ENCODE peak calls at places on chromosomes 12 and 14, in five cellular contexts. K, B, N, G and U are unnamed samples.

GRCh38 chr14:23513466-23514008 is 38.0 kb downstream of the ZFHX2 start:
- DNase-seq in K (no peak), B (no peak), N (no peak), G (no peak), U (no peak)

GRCh38 chr14:61601923-61602732 is 93.2 kb upstream of the HIF1A start:
- DNase-seq in K (no peak), B (no peak), N (no peak), G (no peak), U (no peak)

GRCh38 chr14:37901978-37902377 is 305.7 kb upstream of the SSTR1 start:
- DNase-seq in K (peak), B (peak), N (no peak), G (no peak), U (no peak)

GRCh38 chr12:104025771-104026170 is 24.2 kb downstream of the GLT8D2 start:
- DNase-seq in K (no peak), B (no peak), N (no peak), G (peak), U (no peak)

GRCh38 chr12:104182144-104182543 is 33.4 kb upstream of the TXNRD1 start:
- DNase-seq in K (peak), B (peak), N (no peak), G (no peak), U (no peak)

GRCh38 chr12:46084666-46085631 is 94.6 kb upstream of the SCAF11 start:
- DNase-seq in K (no peak), B (no peak), N (no peak), G (peak), U (no peak)

GRCh38 chr12:56274299-56274698 is 7.6 kb downstream of the COQ10A start:
- DNase-seq in K (no peak), B (no peak), N (no peak), G (no peak), U (no peak)

GRCh38 chr14:105108516-105108864 is 43.3 kb upstream of the GPR132 start:
- DNase-seq in K (no peak), B (no peak), N (peak), G (no peak), U (no peak)

GRCh38 chr12:101792046-101792931 is 38.5 kb downstream of the GNPTAB start:
- DNase-seq in K (no peak), B (no peak), N (no peak), G (peak), U (no peak)

GRCh38 chr12:101793401-101793800 is 37.4 kb downstream of the GNPTAB start:
- DNase-seq in K (no peak), B (peak), N (no peak), G (peak), U (no peak)

GRCh38 chr12:101795013-101795412 is 35.7 kb downstream of the GNPTAB start:
- DNase-seq in K (no peak), B (no peak), N (no peak), G (no peak), U (no peak)

GRCh38 chr12:101794574-101794973 is 36.2 kb downstream of the GNPTAB start:
- DNase-seq in K (no peak), B (no peak), N (no peak), G (no peak), U (no peak)

DNA sequence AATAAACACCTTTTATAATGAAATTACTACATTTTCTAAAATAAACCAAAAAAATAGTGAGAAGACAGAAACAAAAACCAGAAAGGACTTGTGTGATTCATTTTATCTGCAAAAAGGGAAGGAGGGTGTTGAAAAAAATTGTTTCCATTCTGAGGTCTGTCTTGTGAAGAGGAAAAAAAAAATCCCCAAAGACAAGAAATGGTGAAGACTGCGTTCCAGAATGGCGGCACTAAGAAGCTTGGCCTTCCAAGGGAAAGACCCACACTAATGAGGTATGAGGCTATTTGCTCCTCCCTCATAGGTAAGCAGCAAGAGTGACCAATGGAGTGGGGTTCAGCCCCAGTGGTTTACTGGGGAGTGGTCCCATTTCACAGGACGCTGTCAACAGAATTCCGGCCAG is 35.0 kb downstream of the GNPTAB start:
- DNase-seq in K (no peak), B (no peak), N (no peak), G (no peak), U (no peak)
- TF ChIP-seq CTCF in K (no peak), B (no peak), N (no peak), G (no peak), U (no peak)

GRCh38 chr12:49061157-49061650 is 610 bp upstream of the KMT2D start:
- DNase-seq in K (no peak), B (no peak), N (no peak), G (no peak), U (no peak)

GRCh38 chr12:49059385-49060232 is 985 bp downstream of the KMT2D start:
- DNase-seq in K (no peak), B (no peak), N (peak), G (no peak), U (no peak)

GRCh38 chr12:49058366-49059062 is 2.1 kb downstream of the KMT2D start:
- DNase-seq in K (no peak), B (no peak), N (no peak), G (no peak), U (no peak)

GRCh38 chr12:49059063-49059384 is 1.6 kb downstream of the KMT2D start:
- DNase-seq in K (no peak), B (no peak), N (no peak), G (no peak), U (no peak)

DNA sequence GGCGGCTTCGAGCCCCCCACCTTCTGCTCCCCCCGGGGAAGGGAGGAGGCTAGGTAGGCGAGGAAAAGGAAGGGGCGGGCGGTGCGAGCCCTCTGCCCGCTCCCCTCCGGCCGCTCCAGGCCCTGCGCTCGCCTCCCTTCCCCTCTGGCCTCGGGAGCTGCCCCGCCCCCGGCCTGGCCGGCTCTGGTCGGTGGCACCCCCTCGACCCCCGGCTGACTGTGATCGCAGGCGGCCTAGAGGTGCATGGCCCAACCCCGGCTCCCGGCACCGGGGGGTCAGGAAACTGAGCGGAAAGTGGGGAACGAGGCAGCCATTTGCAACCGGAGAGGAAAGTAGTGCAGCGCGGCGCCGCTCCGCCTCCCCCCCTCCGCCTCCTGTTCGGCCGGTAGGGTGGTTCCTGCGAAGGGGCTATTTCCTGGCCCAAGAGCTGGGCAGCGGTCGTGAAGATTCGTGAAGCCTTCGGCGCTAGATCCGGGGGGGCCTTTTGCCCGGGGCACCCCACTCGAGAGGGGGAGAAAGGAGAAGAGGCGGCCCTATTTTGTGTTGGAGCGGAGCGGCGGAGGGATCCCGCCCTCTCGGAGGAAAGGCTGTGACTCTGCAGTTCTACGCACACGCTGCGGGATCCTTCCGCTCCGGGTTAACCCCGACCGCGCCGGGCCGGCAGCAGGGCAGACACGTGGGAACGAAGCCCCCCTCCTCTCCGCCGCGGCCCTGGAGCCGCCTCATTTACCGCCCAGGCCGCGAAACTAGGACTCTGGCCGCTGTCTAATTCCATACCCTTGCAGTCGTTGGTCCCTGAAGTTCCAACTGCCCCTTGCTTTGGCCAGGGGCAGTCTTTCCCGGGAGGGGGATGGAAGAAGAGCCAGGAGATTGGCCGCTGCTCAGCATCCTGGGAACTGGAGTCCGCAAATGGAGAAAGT is at the start of gene KMT2D:
- DNase-seq in K (peak), B (peak), N (peak), G (peak), U (peak)
- TF ChIP-seq CTCF in K (peak), B (peak), N (no peak), G (peak), U (no peak)

GRCh38 chr12:89418228-89418910 is 66.1 kb upstream of the DUSP6 start:
- DNase-seq in K (no peak), B (no peak), N (no peak), G (no peak), U (no peak)

GRCh38 chr12:89417246-89417977 is 65.1 kb upstream of the DUSP6 start:
- DNase-seq in K (no peak), B (no peak), N (no peak), G (peak), U (no peak)

GRCh38 chr12:89424394-89424793 is 72.1 kb upstream of the DUSP6 start:
- DNase-seq in K (no peak), B (no peak), N (no peak), G (no peak), U (no peak)

GRCh38 chr12:89424846-89425245 is 72.5 kb upstream of the DUSP6 start:
- DNase-seq in K (no peak), B (no peak), N (no peak), G (no peak), U (no peak)

GRCh38 chr12:89421093-89421835 is 69.0 kb upstream of the DUSP6 start:
- DNase-seq in K (no peak), B (no peak), N (no peak), G (no peak), U (no peak)
- TF ChIP-seq CTCF in K (peak), B (no peak), N (no peak), G (no peak), U (no peak)

GRCh38 chr12:48986720-48987291 is 8.7 kb downstream of the WNT1 start:
- DNase-seq in K (no peak), B (no peak), N (no peak), G (no peak), U (no peak)

GRCh38 chr12:48982397-48983080 is 4.4 kb downstream of the WNT1 start:
- DNase-seq in K (no peak), B (no peak), N (no peak), G (no peak), U (no peak)

GRCh38 chr12:48988030-48988649 is 10.0 kb downstream of the WNT1 start:
- DNase-seq in K (peak), B (no peak), N (peak), G (peak), U (peak)

GRCh38 chr12:48985475-48985897 is 7.4 kb downstream of the WNT1 start:
- DNase-seq in K (no peak), B (no peak), N (no peak), G (no peak), U (no peak)

GRCh38 chr12:48985901-48986300 is 7.8 kb downstream of the WNT1 start:
- DNase-seq in K (no peak), B (no peak), N (no peak), G (no peak), U (no peak)
- TF ChIP-seq CTCF in K (no peak), B (no peak), N (no peak), G (no peak), U (no peak)

GRCh38 chr12:88953029-88953586 is 372.8 kb upstream of the KITLG start:
- DNase-seq in K (no peak), B (no peak), N (no peak), G (no peak), U (no peak)
- TF ChIP-seq CTCF in K (no peak), B (no peak), N (no peak), G (no peak), U (no peak)

GRCh38 chr14:54257424-54257823 is 139.4 kb upstream of the CDKN3 start:
- DNase-seq in K (no peak), B (no peak), N (no peak), G (no peak), U (no peak)

GRCh38 chr14:54251356-54251755 is 145.5 kb upstream of the CDKN3 start:
- DNase-seq in K (no peak), B (no peak), N (no peak), G (peak), U (no peak)

GRCh38 chr14:54252072-54252730 is 144.6 kb upstream of the CDKN3 start:
- DNase-seq in K (no peak), B (peak), N (no peak), G (peak), U (no peak)

GRCh38 chr14:54256156-54256555 is 140.7 kb upstream of the CDKN3 start:
- DNase-seq in K (no peak), B (no peak), N (no peak), G (no peak), U (no peak)

DNA sequence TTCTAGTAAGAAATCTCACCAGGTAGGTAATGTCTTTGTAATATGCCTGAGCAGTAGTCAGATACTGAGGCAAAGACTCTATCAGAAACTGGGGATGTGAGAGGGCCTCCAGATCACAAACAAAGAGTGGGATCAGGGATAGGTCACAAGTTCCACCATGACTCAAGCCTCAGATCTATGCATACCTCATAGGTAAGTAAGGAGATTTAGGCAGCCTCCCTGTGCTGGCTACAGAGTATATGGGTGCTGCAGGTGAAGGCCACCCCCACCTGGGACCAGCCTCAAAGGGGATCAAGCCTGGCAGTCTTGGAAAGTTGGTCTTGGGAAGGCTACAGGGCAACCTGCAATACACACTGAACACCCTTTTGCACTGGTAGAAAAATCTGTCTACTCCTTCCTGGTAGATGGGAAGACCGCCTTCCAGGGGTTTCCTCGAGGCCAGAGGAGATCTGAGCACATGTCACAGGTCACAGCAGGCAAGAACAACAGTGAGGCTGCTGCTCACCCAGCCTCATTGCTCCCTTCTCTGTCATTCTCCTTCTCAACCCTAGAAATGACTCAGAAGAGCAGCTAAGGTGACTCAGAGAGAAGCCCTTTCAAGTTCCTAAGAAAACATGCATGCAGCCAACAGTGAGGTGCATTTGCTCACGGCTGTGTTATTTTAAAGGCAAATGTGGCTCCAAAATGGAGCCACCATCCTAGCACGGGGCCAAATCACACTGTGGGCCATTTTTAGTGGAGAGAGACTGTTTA is 143.4 kb upstream of the CDKN3 start:
- DNase-seq in K (no peak), B (peak), N (no peak), G (peak), U (no peak)
- TF ChIP-seq CTCF in K (no peak), B (no peak), N (no peak), G (no peak), U (no peak)

DNA sequence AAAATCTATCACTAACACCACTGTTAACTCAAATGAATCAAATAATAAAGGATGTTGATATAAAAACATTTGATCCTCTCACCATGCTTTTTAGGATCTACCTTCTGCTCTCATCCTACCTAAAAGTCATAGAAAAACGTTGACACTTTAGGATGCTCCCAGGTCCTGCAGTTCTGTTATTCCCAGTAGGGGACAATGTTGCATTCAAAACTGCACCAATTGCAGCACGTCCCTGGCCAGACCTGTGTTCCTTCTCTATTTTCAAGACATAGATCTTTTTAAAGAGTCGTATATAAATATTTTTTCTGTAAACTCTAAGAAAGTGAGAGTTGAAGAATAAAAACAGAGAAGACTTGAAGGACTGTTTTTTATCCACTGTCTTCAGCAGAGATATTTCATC is 8.8 kb downstream of the AICDA start:
- DNase-seq in K (no peak), B (no peak), N (no peak), G (no peak), U (no peak)
- TF ChIP-seq CTCF in K (no peak), B (no peak), N (no peak), G (peak), U (no peak)

DNA sequence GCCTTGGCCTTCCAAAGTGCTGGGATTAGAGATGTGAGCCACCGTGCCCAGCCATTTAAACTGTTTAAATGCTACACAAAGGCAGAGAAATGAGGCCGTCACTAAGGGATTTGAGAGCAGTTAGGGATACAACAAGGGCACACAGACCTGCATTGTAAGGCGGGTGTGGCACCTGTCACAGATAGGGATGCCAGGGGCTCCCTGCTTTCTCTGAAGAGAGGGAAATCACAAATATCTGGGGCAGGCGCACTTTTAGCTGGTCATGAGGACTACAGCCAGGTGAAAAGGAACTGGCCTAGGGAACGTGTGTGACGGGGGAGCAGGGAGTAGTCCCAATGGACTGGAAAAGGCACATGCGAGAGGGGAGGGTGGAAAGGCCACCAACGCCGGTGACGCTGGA is 9.7 kb downstream of the SSH1 start:
- DNase-seq in K (no peak), B (no peak), N (no peak), G (no peak), U (no peak)
- TF ChIP-seq CTCF in K (no peak), B (no peak), N (no peak), G (no peak), U (no peak)